ENCODE peak calls at places on chromosome 5, in nine cellular contexts. F is AG04450, G is heart right ventricle, S is left ventricle myocardium inferior, T is bronchial epithelial cell, J is neural crest cell, P is SK-N-SH, M is cardiac fibroblast, R is HepG2. I is an unnamed sample.

GRCh38 chr5:17398439-17398838 is 99.6 kb upstream of the TAF11L2 start:
- DNase-seq in F (peak; percentile 85), G (no peak), S (no peak), T (peak; percentile 95), J (no peak), P (peak; percentile 60), M (peak; percentile 64), R (no peak), I (no peak)

GRCh38 chr5:3394046-3394597 is 201.5 kb upstream of the IRX1 start:
- DNase-seq in F (no peak), G (no peak), S (no peak), T (no peak), J (no peak), P (no peak), M (no peak), R (no peak), I (no peak)

GRCh38 chr5:142783601-142784291 is 13.6 kb downstream of the ARHGAP26 start:
- DNase-seq in F (no peak), G (peak; percentile 56), S (peak; percentile 41), T (no peak), J (no peak), P (peak; percentile 76), M (peak; percentile 48), R (no peak), I (no peak)

GRCh38 chr5:88092358-88092757 is 176.3 kb downstream of the TMEM161B start:
- DNase-seq in F (no peak), G (no peak), S (no peak), T (no peak), J (no peak), P (no peak), M (no peak), R (no peak), I (no peak)

GRCh38 chr5:109779036-109779735 is 89.5 kb downstream of the MAN2A1 start:
- DNase-seq in F (no peak), G (no peak), S (no peak), T (no peak), J (no peak), P (no peak), M (peak; percentile 56), R (no peak), I (no peak)

GRCh38 chr5:33631786-33632185 is 191.0 kb downstream of the TARS1 start:
- DNase-seq in F (no peak), G (no peak), S (no peak), T (no peak), J (no peak), P (no peak), M (peak; percentile 8), R (no peak), I (no peak)

GRCh38 chr5:65133473-65134110 is 348.1 kb downstream of the ADAMTS6 start:
- DNase-seq in F (no peak), G (no peak), S (no peak), T (no peak), J (no peak), P (no peak), M (no peak), R (no peak), I (no peak)

GRCh38 chr5:148623741-148624140 is 30.6 kb downstream of the HTR4 start:
- DNase-seq in F (no peak), G (no peak), S (no peak), T (peak; percentile 57), J (no peak), P (no peak), M (no peak), R (no peak), I (no peak)

GRCh38 chr5:175460126-175460525 is 16.1 kb upstream of the DRD1 start:
- DNase-seq in F (no peak), G (no peak), S (no peak), T (peak; percentile 35), J (no peak), P (no peak), M (peak; percentile 20), R (no peak), I (no peak)

GRCh38 chr5:78903936-78904335 is 81.2 kb downstream of the ARSB start:
- DNase-seq in F (no peak), G (no peak), S (no peak), T (peak; percentile 39), J (no peak), P (no peak), M (no peak), R (no peak), I (no peak)

GRCh38 chr5:153960269-153961215 is 78.2 kb downstream of the FAM114A2 start:
- DNase-seq in F (no peak), G (no peak), S (no peak), T (no peak), J (no peak), P (no peak), M (no peak), R (no peak), I (no peak)

GRCh38 chr5:10522224-10522611 is 41.7 kb upstream of the ANKRD33B start:
- DNase-seq in F (no peak), G (no peak), S (no peak), T (no peak), J (no peak), P (no peak), M (no peak), R (no peak), I (no peak)

GRCh38 chr5:10520716-10521115 is 43.2 kb upstream of the ANKRD33B start:
- DNase-seq in F (no peak), G (no peak), S (no peak), T (no peak), J (no peak), P (no peak), M (peak; percentile 55), R (no peak), I (no peak)

GRCh38 chr5:10519729-10520128 is 44.1 kb upstream of the ANKRD33B start:
- DNase-seq in F (no peak), G (no peak), S (no peak), T (no peak), J (no peak), P (no peak), M (no peak), R (no peak), I (no peak)

GRCh38 chr5:10524376-10525123 is 39.3 kb upstream of the ANKRD33B start:
- DNase-seq in F (peak; percentile 80), G (no peak), S (no peak), T (no peak), J (no peak), P (peak; percentile 67), M (peak; percentile 60), R (no peak), I (no peak)

DNA sequence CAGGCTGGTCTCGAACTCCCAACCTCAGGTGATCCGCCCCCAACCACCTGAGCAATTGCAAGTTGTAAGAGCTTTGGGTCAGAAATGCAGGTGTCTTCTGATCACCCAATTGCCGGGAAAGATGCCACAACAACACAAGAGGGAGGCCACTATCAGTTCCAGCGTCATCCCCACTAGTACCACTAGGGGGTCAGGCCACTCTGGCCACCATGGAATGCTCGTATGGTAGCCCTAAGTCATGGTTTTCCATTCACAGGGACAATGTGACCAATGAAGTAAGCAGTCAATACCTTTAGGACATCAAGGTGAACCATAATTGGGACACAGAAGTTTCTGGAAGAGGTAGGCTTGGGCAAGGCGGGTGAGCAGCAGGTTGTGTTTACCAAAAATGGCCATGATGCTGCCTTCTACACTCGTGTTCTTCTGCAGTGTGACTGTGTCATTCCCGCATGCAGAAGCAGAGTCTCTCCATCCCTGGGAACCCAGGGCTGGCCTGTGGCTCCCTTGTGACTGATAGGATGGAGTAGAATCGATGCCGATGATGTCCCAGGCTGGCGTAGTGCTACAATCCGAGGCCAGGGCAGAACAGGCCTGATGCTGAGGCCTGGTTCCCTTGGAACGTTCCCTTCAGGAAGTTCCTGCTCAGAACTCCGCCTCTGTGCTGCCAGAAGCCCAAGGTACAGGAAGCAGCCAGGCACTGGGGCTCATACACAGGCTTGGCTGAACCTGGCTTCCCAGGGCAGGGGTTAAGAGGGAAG is 42.2 kb upstream of the ANKRD33B start:
- DNase-seq in F (no peak), G (no peak), S (no peak), T (no peak), J (peak; percentile 18), P (no peak), M (no peak), R (no peak), I (no peak)
- TF ChIP-seq CTCF in F (peak; percentile 49), G (peak; percentile 16), S (peak; percentile 32), T (peak; percentile 31), J (peak; percentile 55), P (peak; percentile 54), M (peak; percentile 63), R (peak; percentile 13), I (no peak)

DNA sequence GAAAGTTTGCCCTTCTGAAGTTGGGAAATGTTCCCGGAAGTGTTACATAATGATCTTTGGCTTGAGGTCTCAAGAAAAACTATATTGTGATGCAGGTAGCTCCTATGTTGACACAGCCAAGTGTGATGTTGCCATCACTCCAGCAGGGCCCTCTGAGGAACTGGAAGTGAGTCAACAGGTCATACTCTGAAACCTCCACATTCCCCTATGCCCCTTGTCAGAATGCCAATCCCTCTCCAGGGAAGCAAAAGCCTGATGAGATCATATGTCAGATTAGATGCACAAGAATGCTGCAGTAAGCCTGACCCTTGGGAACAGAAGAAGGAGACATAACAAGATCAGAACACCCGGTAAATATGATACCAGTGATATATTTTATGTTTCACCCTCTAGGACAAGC is 66.8 kb upstream of the ITGA2 start:
- DNase-seq in F (peak; percentile 29), G (no peak), S (no peak), T (peak; percentile 99), J (no peak), P (no peak), M (peak; percentile 82), R (peak; percentile 45), I (no peak)
- TF ChIP-seq CTCF in F (no peak), G (no peak), S (no peak), T (no peak), J (no peak), P (no peak), M (no peak), R (no peak), I (no peak)

DNA sequence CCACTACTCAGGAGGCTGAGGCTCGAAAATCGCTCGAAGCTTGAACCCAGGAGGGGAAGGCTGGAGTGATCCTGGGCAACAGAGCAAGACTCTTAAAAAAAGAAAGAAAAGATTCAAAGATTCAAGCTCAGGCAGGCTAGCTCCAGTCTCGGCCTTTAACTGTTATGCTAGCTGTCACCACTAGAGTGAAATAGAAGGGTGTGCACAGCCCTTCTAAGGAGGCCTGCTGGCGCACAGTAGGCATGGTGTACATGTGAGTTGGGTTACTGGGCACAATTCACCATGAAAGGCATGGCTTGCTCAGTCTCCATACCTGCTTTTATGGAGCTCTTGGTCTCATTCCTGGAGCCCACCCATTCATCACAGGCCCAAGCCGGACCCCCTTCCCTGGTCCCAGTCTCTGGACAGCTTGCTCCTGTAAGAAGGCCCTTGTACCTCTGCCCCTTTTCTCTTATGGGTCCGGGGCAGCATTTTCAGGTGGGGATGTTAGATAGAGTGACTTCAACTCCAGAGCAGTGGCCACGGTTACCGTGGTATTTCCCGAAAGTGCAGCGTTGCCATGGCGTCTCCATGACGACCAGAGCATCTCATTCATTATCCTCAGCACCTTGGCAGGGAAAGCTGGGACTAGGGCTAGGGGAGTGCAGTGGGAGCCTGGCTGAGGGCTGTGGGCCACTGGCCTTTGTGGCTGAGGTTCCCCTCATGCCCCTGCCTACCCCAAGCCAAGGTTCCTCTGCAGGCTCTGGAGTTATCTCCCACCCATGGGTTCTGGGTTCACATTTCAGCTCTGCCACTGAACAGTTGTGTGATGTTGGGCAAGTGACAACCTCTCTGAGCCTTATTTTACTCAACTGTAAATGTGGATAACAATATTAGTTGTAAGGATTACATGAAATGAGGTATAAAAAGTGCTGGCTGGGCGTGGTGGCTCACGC is 5.7 kb downstream of the NDST1 start:
- DNase-seq in F (no peak), G (no peak), S (no peak), T (no peak), J (peak; percentile 35), P (peak; percentile 68), M (no peak), R (no peak), I (no peak)
- TF ChIP-seq CTCF in F (peak; percentile 36), G (no peak), S (peak; percentile 19), T (peak; percentile 22), J (peak; percentile 45), P (peak; percentile 39), M (peak; percentile 11), R (no peak), I (peak; percentile 37)

GRCh38 chr5:162068412-162068811 is 839 bp downstream of the GABRG2 start:
- DNase-seq in F (no peak), G (peak; percentile 16), S (no peak), T (peak; percentile 33), J (peak; percentile 68), P (peak; percentile 1), M (no peak), R (peak; percentile 40), I (peak; percentile 79)
- TF ChIP-seq CTCF in F (no peak), G (no peak), S (no peak), T (no peak), J (no peak), P (no peak), M (no peak), R (no peak), I (no peak)

I was measured in progenitor cell of endocrine pancreas.